ENCODE peak calls at places on chromosomes 5 and 9, in nine cellular contexts. X, S, I, O, V, H, U, W and Y are unnamed samples.

GRCh38 chr5:57818397-57818796 is 335.8 kb upstream of the ACTBL2 start:
- DNase-seq in X (no peak), S (no peak), I (no peak), O (no peak), V (no peak), H (no peak), U (no peak), W (no peak), Y (no peak)

GRCh38 chr9:79382044-79382443 is 189.7 kb upstream of the TLE4 start:
- DNase-seq in X (no peak), S (no peak), I (no peak), O (no peak), V (no peak), H (no peak), U (no peak), W (no peak), Y (no peak)

GRCh38 chr5:74067748-74068541 is 441.9 kb downstream of the ARHGEF28 start:
- DNase-seq in X (peak), S (no peak), I (no peak), O (no peak), V (no peak), H (peak), U (no peak), W (no peak), Y (peak)

GRCh38 chr5:80309871-80310665 is 9.7 kb upstream of the SPZ1 start:
- DNase-seq in X (no peak), S (no peak), I (no peak), O (no peak), V (no peak), H (no peak), U (no peak), W (no peak), Y (no peak)

GRCh38 chr9:97761066-97761598 is 64.0 kb upstream of the XPA start:
- DNase-seq in X (no peak), S (no peak), I (no peak), O (no peak), V (no peak), H (no peak), U (no peak), W (no peak), Y (no peak)

GRCh38 chr9:112705773-112706427 is 12.0 kb downstream of the INIP start:
- DNase-seq in X (peak), S (peak), I (no peak), O (no peak), V (peak), H (peak), U (no peak), W (peak), Y (peak)

GRCh38 chr5:148969291-148969690 is 93.6 kb downstream of the SH3TC2 start:
- DNase-seq in X (no peak), S (no peak), I (no peak), O (no peak), V (no peak), H (peak), U (no peak), W (no peak), Y (no peak)

GRCh38 chr5:176806137-176806536 is 4.2 kb upstream of the UNC5A start:
- DNase-seq in X (no peak), S (peak), I (no peak), O (no peak), V (peak), H (no peak), U (no peak), W (peak), Y (no peak)

GRCh38 chr5:78482948-78483347 is 122.5 kb downstream of the SCAMP1 start:
- DNase-seq in X (peak), S (no peak), I (no peak), O (peak), V (no peak), H (no peak), U (no peak), W (no peak), Y (no peak)

GRCh38 chr5:128494516-128494915 is 43.5 kb downstream of the FBN2 start:
- DNase-seq in X (no peak), S (no peak), I (no peak), O (no peak), V (no peak), H (no peak), U (no peak), W (no peak), Y (no peak)

GRCh38 chr9:90906316-90907055 is 104.9 kb downstream of the SYK start:
- DNase-seq in X (no peak), S (no peak), I (no peak), O (no peak), V (peak), H (no peak), U (no peak), W (no peak), Y (no peak)

GRCh38 chr9:113537227-113537810 is 73.8 kb downstream of the RGS3 start:
- DNase-seq in X (no peak), S (no peak), I (peak), O (no peak), V (no peak), H (no peak), U (no peak), W (no peak), Y (peak)

GRCh38 chr5:128227984-128228383 is 144.4 kb downstream of the SLC12A2 start:
- DNase-seq in X (no peak), S (no peak), I (no peak), O (no peak), V (peak), H (peak), U (no peak), W (peak), Y (peak)

GRCh38 chr9:38388283-38389223 is 3.9 kb upstream of the ALDH1B1 start:
- DNase-seq in X (no peak), S (no peak), I (no peak), O (no peak), V (peak), H (peak), U (no peak), W (peak), Y (peak)

GRCh38 chr5:111461261-111461671 is 51.1 kb downstream of the STARD4 start:
- DNase-seq in X (no peak), S (peak), I (no peak), O (no peak), V (peak), H (no peak), U (peak), W (peak), Y (peak)

GRCh38 chr9:94922098-94922607 is 195.7 kb downstream of the AOPEP start:
- DNase-seq in X (peak), S (no peak), I (no peak), O (no peak), V (peak), H (peak), U (no peak), W (peak), Y (peak)

GRCh38 chr5:109652096-109652495 is 37.6 kb upstream of the MAN2A1 start:
- DNase-seq in X (no peak), S (no peak), I (no peak), O (no peak), V (no peak), H (peak), U (no peak), W (peak), Y (no peak)

DNA sequence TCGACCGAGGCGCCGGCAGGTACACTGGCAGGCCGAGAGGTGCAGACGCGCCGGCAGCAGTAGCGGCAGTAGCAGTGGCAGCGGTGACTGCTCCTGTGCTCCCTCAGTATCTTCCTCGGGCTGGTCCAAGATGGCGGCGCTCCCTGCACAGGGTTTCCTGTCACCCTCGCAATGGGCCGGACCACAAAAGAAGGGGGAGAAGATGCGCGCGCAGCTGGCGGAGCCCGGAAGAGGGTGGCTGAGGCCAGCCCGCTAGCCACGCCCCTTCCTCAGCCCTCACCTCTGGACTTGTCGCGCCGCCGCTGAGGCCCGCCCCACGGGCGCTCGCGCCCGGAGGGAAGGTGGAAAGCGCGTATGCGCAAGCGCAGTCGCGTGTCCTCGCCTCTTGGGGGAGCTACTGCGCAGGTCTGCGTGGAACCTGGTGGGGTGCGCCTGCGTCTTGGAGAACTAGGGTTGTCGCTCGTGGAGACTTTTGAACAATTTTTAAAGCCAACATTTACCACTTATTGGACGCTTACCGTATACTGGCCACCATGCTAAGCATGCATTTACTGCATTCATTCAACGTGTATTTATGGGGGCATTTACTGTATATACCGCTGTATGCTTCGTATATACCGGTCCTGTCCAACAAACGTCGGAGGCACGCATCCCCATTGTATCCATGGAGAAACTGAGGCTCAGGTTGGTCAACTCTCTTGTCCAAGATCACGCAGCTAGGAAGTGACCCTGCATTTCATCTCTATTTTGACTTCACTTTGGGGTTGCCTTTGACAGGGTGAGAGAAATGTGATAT is at the start of gene RAB14:
- DNase-seq in X (peak), S (peak), I (peak), O (peak), V (peak), H (peak), U (peak), W (peak), Y (peak)
- TF ChIP-seq CTCF in X (peak), S (peak), I (peak), O (peak), V (peak), H (peak), U (peak), W (peak), Y (peak)

DNA sequence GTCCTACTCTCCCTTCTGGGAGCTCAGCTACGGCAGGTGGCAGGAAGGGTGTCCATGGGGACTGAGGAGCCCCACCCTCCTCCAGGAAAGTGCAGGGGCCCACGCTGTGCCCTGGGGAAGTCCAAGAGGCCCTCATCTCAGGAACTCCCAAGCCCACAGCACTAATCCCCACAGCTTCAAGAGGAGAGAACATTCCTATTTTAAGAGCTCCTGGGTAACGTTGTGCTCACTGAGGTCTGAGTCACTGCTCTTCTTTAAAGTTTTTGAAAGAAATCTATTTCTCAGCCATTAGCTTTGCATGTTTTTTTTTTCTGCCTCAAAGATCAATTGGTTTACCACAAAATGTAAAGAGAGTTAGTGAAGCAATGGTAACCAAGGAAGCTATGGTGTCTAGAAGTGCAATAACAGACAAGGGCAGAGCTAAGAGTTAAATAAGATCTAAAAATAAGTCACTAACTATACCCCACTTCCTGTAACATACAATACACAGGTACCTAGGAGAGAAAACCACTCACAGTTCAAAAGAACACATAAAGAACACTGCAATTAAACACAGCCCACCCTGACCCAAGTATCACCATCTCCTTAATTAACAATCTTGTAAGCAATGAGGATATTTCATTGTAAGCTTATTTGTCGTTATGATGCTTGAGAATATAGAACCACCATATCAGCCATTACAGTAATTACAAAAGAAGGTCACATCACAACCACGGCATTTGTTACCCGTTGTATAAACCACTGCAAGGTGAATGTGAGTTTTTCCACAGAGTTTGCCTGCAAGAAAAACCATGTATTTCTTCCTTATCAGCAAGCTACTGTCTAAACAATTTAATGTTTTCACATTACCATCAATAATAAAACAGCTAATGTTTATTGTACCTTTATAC is 382.3 kb upstream of the SLC30A5 start:
- DNase-seq in X (no peak), S (no peak), I (no peak), O (no peak), V (no peak), H (no peak), U (peak), W (no peak), Y (no peak)
- H3K4me3 ChIP-seq in X (no peak), S (no peak), I (no peak), O (no peak), V (no peak), H (no peak), U (peak), W (no peak), Y (no peak)

GRCh38 chr5:162603399-162603798 is 535.8 kb downstream of the GABRG2 start:
- DNase-seq in X (no peak), S (no peak), I (no peak), O (no peak), V (no peak), H (no peak), U (no peak), W (no peak), Y (no peak)

GRCh38 chr5:162607879-162608278 is 540.3 kb downstream of the GABRG2 start:
- DNase-seq in X (no peak), S (no peak), I (no peak), O (no peak), V (no peak), H (no peak), U (no peak), W (no peak), Y (no peak)
- TF ChIP-seq CTCF in X (no peak), S (no peak), I (no peak), O (no peak), V (no peak), H (no peak), U (peak), W (no peak), Y (no peak)

DNA sequence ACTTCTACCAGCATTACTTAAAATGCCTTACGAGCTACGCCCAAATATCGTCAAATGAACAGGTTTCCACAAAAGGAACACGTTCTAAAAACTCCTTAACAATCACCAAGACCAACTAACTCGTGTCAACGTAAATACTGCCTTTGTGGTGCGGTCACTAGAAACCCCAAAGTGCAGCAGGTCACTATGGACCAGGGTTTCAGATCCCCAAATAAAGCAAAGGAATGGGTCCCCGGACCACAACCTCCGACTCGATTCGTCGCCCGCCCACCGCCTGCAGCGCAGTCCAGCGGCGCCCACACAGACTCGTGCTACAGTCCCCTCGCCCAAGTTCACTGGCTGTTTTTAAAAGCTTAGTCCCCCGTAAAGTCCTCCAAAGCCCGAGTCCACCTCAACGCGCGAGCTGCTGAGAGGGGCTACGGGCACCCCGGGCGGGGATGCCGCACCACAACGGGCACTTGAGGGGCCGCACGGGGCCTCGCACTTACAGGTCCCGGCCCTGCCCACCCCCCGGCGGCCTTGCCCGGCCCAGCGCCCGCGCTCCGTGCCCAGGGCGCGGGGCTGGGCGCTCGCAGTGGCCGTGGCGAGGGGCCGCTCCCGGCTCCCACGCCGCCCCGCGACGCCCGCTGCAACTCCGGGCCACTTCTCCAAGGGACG is 1.1 kb downstream of the NFIB start:
- DNase-seq in X (no peak), S (peak), I (peak), O (peak), V (no peak), H (no peak), U (no peak), W (no peak), Y (peak)
- H3K4me3 ChIP-seq in X (peak), S (peak), I (peak), O (peak), V (peak), H (peak), U (peak), W (peak), Y (peak)